ENCODE peak calls at places on chromosome 1, in five cellular contexts. One of them, this sample, is unnamed. For H3K4me1, the result is how much of the 10 kb centered on the place peaks cover.

GRCh38 chr1:20496241-20496661 is 10.2 kb upstream of the CAMK2N1 start:
- DNase-seq in CD8-positive, alpha-beta T cell: no peak
- DNase-seq in mammary epithelial cell: peak
- DNase-seq in astrocyte: peak
- DNase-seq in upper lobe of right lung: no peak
- DNase-seq in this sample: no peak

GRCh38 chr1:159921251-159921650 is 4.1 kb downstream of the TAGLN2 start:
- DNase-seq in CD8-positive, alpha-beta T cell: no peak
- DNase-seq in upper lobe of right lung: no peak
- DNase-seq in mammary epithelial cell: no peak
- DNase-seq in astrocyte: peak
- DNase-seq in this sample: no peak

GRCh38 chr1:209880051-209880450 is 52.3 kb downstream of the UTP25 start:
- DNase-seq in CD8-positive, alpha-beta T cell: no peak
- DNase-seq in upper lobe of right lung: no peak
- DNase-seq in astrocyte: no peak
- DNase-seq in mammary epithelial cell: no peak
- DNase-seq in this sample: no peak

GRCh38 chr1:12113433-12114339 is 50.6 kb downstream of the TNFRSF8 start:
- DNase-seq in upper lobe of right lung: no peak
- DNase-seq in mammary epithelial cell: peak
- DNase-seq in CD8-positive, alpha-beta T cell: no peak
- DNase-seq in astrocyte: peak
- DNase-seq in this sample: no peak

GRCh38 chr1:233085566-233085965 is 135.2 kb downstream of the NTPCR start:
- DNase-seq in mammary epithelial cell: peak
- DNase-seq in CD8-positive, alpha-beta T cell: no peak
- DNase-seq in upper lobe of right lung: no peak
- DNase-seq in astrocyte: no peak
- DNase-seq in this sample: no peak

GRCh38 chr1:1433804-1434130 is 1.7 kb upstream of the VWA1 start:
- DNase-seq in astrocyte: peak
- DNase-seq in mammary epithelial cell: peak
- DNase-seq in upper lobe of right lung: peak
- DNase-seq in CD8-positive, alpha-beta T cell: no peak
- DNase-seq in this sample: peak

GRCh38 chr1:203610061-203610460 is 16.6 kb upstream of the ATP2B4 start:
- DNase-seq in astrocyte: no peak
- DNase-seq in mammary epithelial cell: no peak
- DNase-seq in upper lobe of right lung: no peak
- DNase-seq in CD8-positive, alpha-beta T cell: no peak
- DNase-seq in this sample: no peak

GRCh38 chr1:234619071-234619480 is 9.1 kb upstream of the IRF2BP2 start:
- DNase-seq in mammary epithelial cell: peak
- DNase-seq in CD8-positive, alpha-beta T cell: no peak
- DNase-seq in astrocyte: peak
- DNase-seq in upper lobe of right lung: no peak
- DNase-seq in this sample: no peak

GRCh38 chr1:202107801-202108731 is 14.7 kb upstream of the GPR37L1 start:
- DNase-seq in astrocyte: no peak
- DNase-seq in upper lobe of right lung: no peak
- DNase-seq in mammary epithelial cell: peak
- DNase-seq in CD8-positive, alpha-beta T cell: no peak
- DNase-seq in this sample: no peak

DNA sequence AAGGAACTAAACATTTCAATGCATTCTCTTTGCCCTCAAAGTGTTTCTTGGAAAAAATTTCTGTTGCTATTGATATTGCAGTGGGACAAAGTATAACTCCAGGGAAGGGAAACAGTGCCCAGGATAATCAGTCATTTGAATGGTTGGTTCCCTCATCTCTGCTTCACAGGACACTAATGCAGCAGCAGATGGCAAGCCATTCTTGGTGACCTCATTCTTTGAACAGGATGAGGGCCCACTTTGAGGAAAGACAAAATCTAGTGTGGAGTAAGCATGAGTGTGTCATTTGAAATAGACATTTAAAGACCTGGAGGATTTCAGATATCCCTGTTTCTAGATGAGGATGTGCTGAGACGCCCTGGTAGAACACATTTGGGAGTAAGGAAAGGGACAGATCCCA is 32.3 kb downstream of the CHRM3 start:
- DNase-seq in mammary epithelial cell: no peak
- DNase-seq in astrocyte: no peak
- DNase-seq in CD8-positive, alpha-beta T cell: no peak
- DNase-seq in upper lobe of right lung: no peak
- DNase-seq in this sample: no peak
- H3K4me1 ChIP-seq in mammary epithelial cell: under half
- H3K4me1 ChIP-seq in astrocyte: under half
- H3K4me1 ChIP-seq in CD8-positive, alpha-beta T cell: under half
- H3K4me1 ChIP-seq in upper lobe of right lung: under half
- H3K4me1 ChIP-seq in this sample: under half

GRCh38 chr1:184183919-184184318 is 132.4 kb downstream of the TSEN15 start:
- DNase-seq in astrocyte: no peak
- DNase-seq in CD8-positive, alpha-beta T cell: no peak
- DNase-seq in upper lobe of right lung: no peak
- DNase-seq in mammary epithelial cell: no peak
- DNase-seq in this sample: no peak

GRCh38 chr1:184185346-184185745 is 133.8 kb downstream of the TSEN15 start:
- DNase-seq in upper lobe of right lung: no peak
- DNase-seq in CD8-positive, alpha-beta T cell: no peak
- DNase-seq in astrocyte: no peak
- DNase-seq in mammary epithelial cell: no peak
- DNase-seq in this sample: no peak

GRCh38 chr1:184187097-184187496 is 135.6 kb downstream of the TSEN15 start:
- DNase-seq in astrocyte: no peak
- DNase-seq in mammary epithelial cell: no peak
- DNase-seq in upper lobe of right lung: no peak
- DNase-seq in CD8-positive, alpha-beta T cell: no peak
- DNase-seq in this sample: no peak

GRCh38 chr1:184188091-184188490 is 136.6 kb downstream of the TSEN15 start:
- DNase-seq in mammary epithelial cell: no peak
- DNase-seq in astrocyte: no peak
- DNase-seq in upper lobe of right lung: no peak
- DNase-seq in CD8-positive, alpha-beta T cell: no peak
- DNase-seq in this sample: no peak

GRCh38 chr1:184186167-184186566 is 134.6 kb downstream of the TSEN15 start:
- DNase-seq in astrocyte: no peak
- DNase-seq in upper lobe of right lung: no peak
- DNase-seq in mammary epithelial cell: no peak
- DNase-seq in CD8-positive, alpha-beta T cell: no peak
- DNase-seq in this sample: no peak
- H3K27ac ChIP-seq in astrocyte: no peak
- H3K27ac ChIP-seq in upper lobe of right lung: no peak
- H3K27ac ChIP-seq in mammary epithelial cell: no peak
- H3K27ac ChIP-seq in CD8-positive, alpha-beta T cell: no peak
- H3K27ac ChIP-seq in this sample: no peak

GRCh38 chr1:206716519-206717236 is 32.0 kb downstream of the MAPKAPK2 start:
- DNase-seq in astrocyte: no peak
- DNase-seq in upper lobe of right lung: peak
- DNase-seq in mammary epithelial cell: no peak
- DNase-seq in CD8-positive, alpha-beta T cell: no peak
- DNase-seq in this sample: no peak
- H3K4me1 ChIP-seq in astrocyte: under half
- H3K4me1 ChIP-seq in upper lobe of right lung: half or more
- H3K4me1 ChIP-seq in mammary epithelial cell: under half
- H3K4me1 ChIP-seq in CD8-positive, alpha-beta T cell: half or more
- H3K4me1 ChIP-seq in this sample: half or more

GRCh38 chr1:105437847-105438246 is 1618.6 kb upstream of the PRMT6 start:
- DNase-seq in astrocyte: no peak
- DNase-seq in CD8-positive, alpha-beta T cell: no peak
- DNase-seq in mammary epithelial cell: no peak
- DNase-seq in upper lobe of right lung: peak
- DNase-seq in this sample: no peak
- H3K27ac ChIP-seq in astrocyte: no peak
- H3K27ac ChIP-seq in CD8-positive, alpha-beta T cell: no peak
- H3K27ac ChIP-seq in mammary epithelial cell: no peak
- H3K27ac ChIP-seq in upper lobe of right lung: no peak
- H3K27ac ChIP-seq in this sample: no peak

DNA sequence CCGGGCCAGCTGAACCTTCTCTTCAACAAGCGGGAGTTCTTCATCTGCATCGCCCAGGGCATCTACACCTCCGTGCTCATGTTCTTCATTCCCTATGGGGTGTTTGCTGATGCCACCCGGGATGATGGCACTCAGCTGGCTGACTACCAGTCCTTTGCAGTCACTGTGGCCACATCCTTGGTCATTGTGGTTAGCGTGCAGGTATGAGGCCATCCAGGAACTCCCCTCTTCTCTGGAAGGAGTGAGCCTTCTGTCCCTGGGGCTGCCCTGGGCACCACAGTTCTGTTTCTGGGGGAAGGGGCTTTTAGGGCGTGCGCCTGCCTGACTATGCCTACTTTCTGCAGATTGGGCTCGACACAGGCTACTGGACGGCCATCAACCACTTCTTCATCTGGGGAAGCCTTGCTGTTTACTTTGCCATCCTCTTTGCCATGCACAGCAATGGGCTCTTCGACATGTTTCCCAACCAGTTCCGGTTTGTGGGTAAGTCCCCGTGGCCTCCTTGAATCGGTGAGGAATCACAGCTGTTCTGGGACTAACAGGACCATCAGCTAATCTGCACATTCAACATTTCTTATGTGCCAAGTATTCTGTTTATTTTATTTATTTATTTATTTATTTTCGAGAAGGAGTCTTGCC is 21.1 kb downstream of the ATP8B2 start:
- DNase-seq in astrocyte: no peak
- DNase-seq in upper lobe of right lung: no peak
- DNase-seq in CD8-positive, alpha-beta T cell: no peak
- DNase-seq in mammary epithelial cell: no peak
- DNase-seq in this sample: no peak
- H3K4me1 ChIP-seq in astrocyte: under half
- H3K4me1 ChIP-seq in upper lobe of right lung: under half
- H3K4me1 ChIP-seq in CD8-positive, alpha-beta T cell: half or more
- H3K4me1 ChIP-seq in mammary epithelial cell: under half
- H3K4me1 ChIP-seq in this sample: under half

GRCh38 chr1:181458419-181458818 is 24.9 kb upstream of the CACNA1E start:
- DNase-seq in mammary epithelial cell: no peak
- DNase-seq in astrocyte: no peak
- DNase-seq in CD8-positive, alpha-beta T cell: no peak
- DNase-seq in upper lobe of right lung: no peak
- DNase-seq in this sample: no peak
- H3K27ac ChIP-seq in mammary epithelial cell: no peak
- H3K27ac ChIP-seq in astrocyte: no peak
- H3K27ac ChIP-seq in CD8-positive, alpha-beta T cell: no peak
- H3K27ac ChIP-seq in upper lobe of right lung: no peak
- H3K27ac ChIP-seq in this sample: no peak

GRCh38 chr1:16119504-16119903 is 36.4 kb downstream of the EPHA2 start:
- DNase-seq in CD8-positive, alpha-beta T cell: no peak
- DNase-seq in mammary epithelial cell: no peak
- DNase-seq in astrocyte: no peak
- DNase-seq in upper lobe of right lung: no peak
- DNase-seq in this sample: no peak

GRCh38 chr1:16118706-16119105 is 37.2 kb downstream of the EPHA2 start:
- DNase-seq in upper lobe of right lung: no peak
- DNase-seq in CD8-positive, alpha-beta T cell: no peak
- DNase-seq in astrocyte: no peak
- DNase-seq in mammary epithelial cell: no peak
- DNase-seq in this sample: peak

GRCh38 chr1:16120940-16121410 is 34.9 kb downstream of the EPHA2 start:
- DNase-seq in CD8-positive, alpha-beta T cell: no peak
- DNase-seq in upper lobe of right lung: no peak
- DNase-seq in astrocyte: no peak
- DNase-seq in mammary epithelial cell: no peak
- DNase-seq in this sample: no peak

GRCh38 chr1:16119926-16120325 is 35.9 kb downstream of the EPHA2 start:
- DNase-seq in upper lobe of right lung: no peak
- DNase-seq in mammary epithelial cell: no peak
- DNase-seq in astrocyte: no peak
- DNase-seq in CD8-positive, alpha-beta T cell: no peak
- DNase-seq in this sample: peak

DNA sequence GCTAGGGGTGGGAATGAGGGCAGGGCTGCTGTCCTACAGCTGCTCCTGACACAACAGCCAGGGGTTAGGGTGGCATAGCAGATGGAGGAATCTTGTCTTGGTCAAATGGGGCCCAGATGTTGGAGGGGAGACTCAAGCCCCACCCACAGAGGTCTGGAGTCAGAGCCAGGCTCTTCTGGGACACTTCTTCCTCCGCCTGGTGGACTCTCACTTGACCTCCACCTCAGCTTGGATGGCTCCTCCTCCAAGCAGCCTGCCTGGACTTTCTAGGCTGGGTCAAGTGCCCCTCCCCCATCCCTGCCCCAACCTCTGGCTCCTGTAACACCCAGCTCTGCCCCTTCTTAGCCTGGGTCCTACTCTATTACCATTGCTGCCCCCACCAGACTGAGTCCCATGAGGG is 35.5 kb downstream of the EPHA2 start:
- DNase-seq in mammary epithelial cell: no peak
- DNase-seq in CD8-positive, alpha-beta T cell: no peak
- DNase-seq in astrocyte: no peak
- DNase-seq in upper lobe of right lung: no peak
- DNase-seq in this sample: peak
- H3K4me1 ChIP-seq in mammary epithelial cell: under half
- H3K4me1 ChIP-seq in CD8-positive, alpha-beta T cell: under half
- H3K4me1 ChIP-seq in astrocyte: under half
- H3K4me1 ChIP-seq in upper lobe of right lung: under half
- H3K4me1 ChIP-seq in this sample: under half

GRCh38 chr1:112711672-112712071 is 3.5 kb downstream of the PPM1J start:
- DNase-seq in upper lobe of right lung: no peak
- DNase-seq in CD8-positive, alpha-beta T cell: no peak
- DNase-seq in mammary epithelial cell: no peak
- DNase-seq in astrocyte: no peak
- DNase-seq in this sample: no peak
- H3K27ac ChIP-seq in upper lobe of right lung: no peak
- H3K27ac ChIP-seq in CD8-positive, alpha-beta T cell: no peak
- H3K27ac ChIP-seq in mammary epithelial cell: no peak
- H3K27ac ChIP-seq in astrocyte: no peak
- H3K27ac ChIP-seq in this sample: no peak

This sample was measured in heart left ventricle.